ENCODE peak calls at places on chromosomes 7 and 10, in four cellular contexts. F is heart left ventricle, K is breast epithelium, G is upper lobe of left lung. H is an unnamed sample. For H3K4me1, the result is how much of the 10 kb centered on the place peaks cover.

GRCh38 chr10:30587522-30588031 is 42.0 kb downstream of the LYZL2 start:
- DNase-seq in F (peak), K (peak), G (peak), H (peak)

GRCh38 chr7:158120751-158121150 is 466.9 kb downstream of the PTPRN2 start:
- DNase-seq in F (no peak), K (no peak), G (no peak), H (no peak)

GRCh38 chr7:17696422-17696821 is 243.9 kb downstream of the SNX13 start:
- DNase-seq in F (peak), K (peak), G (peak), H (no peak)

GRCh38 chr7:87671-88070 is 104.7 kb upstream of the FAM20C start:
- DNase-seq in F (no peak), K (no peak), G (no peak), H (no peak)

GRCh38 chr7:93958216-93958615 is 36.7 kb downstream of the GNG11 start:
- DNase-seq in F (no peak), K (no peak), G (no peak), H (no peak)

GRCh38 chr10:33478675-33479125 is 144.2 kb upstream of the NRP1 start:
- DNase-seq in F (no peak), K (no peak), G (no peak), H (no peak)

GRCh38 chr7:106678795-106679152 is 17.8 kb upstream of the CCDC71L start:
- DNase-seq in F (peak), K (no peak), G (no peak), H (no peak)

GRCh38 chr10:15391491-15391890 is 20.4 kb upstream of the FAM171A1 start:
- DNase-seq in F (no peak), K (no peak), G (no peak), H (no peak)

GRCh38 chr7:28627263-28627653 is 214.9 kb downstream of the CREB5 start:
- DNase-seq in F (no peak), K (no peak), G (no peak), H (no peak)

GRCh38 chr10:126013489-126014281 is 117.3 kb downstream of the FANK1 start:
- DNase-seq in F (no peak), K (no peak), G (no peak), H (no peak)

DNA sequence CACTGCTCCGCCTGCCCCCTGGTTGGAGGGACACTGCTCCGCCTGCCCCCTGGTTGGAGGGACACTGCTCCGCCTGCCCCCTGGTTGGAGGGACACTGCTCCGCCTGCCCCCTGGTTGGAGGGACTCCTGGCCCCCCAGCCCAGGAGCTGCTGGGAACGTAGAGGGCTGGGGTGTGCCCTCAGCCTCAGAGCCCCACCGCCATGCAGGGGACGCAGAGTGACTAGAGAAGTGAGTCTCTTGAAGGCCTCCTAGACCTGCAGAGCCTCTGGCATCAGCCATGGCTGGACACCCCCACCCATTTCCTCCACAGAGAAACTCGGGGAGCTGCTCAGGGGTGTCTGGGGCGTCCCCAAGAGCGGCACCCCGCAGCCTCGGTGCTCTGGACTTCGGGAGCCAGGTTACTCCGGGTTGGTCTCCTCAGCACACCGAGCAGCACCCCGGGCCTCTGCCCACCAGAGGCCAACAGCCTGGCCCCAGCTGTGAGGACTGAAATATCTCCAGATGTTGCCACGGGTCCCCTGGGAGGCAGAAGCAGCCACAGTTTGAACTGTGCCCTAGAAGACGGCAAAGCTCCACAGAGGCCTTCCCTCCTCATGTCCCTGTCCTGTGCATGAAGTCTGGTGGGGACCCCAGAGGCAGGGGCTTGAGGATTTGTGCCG is 191.9 kb downstream of the ELFN1 start:
- DNase-seq in F (no peak), K (no peak), G (no peak), H (no peak)
- TF ChIP-seq POLR2A in F (no peak), K (no peak), G (no peak), H (no peak)

GRCh38 chr7:37429435-37429791 is 19.3 kb downstream of the ELMO1 start:
- DNase-seq in F (no peak), K (no peak), G (no peak), H (no peak)

GRCh38 chr7:37431413-37431812 is 17.3 kb downstream of the ELMO1 start:
- DNase-seq in F (no peak), K (no peak), G (no peak), H (no peak)

GRCh38 chr7:37430644-37431043 is 18.0 kb downstream of the ELMO1 start:
- DNase-seq in F (no peak), K (no peak), G (no peak), H (no peak)

GRCh38 chr7:37428681-37429434 is 19.8 kb downstream of the ELMO1 start:
- DNase-seq in F (no peak), K (no peak), G (no peak), H (no peak)

DNA sequence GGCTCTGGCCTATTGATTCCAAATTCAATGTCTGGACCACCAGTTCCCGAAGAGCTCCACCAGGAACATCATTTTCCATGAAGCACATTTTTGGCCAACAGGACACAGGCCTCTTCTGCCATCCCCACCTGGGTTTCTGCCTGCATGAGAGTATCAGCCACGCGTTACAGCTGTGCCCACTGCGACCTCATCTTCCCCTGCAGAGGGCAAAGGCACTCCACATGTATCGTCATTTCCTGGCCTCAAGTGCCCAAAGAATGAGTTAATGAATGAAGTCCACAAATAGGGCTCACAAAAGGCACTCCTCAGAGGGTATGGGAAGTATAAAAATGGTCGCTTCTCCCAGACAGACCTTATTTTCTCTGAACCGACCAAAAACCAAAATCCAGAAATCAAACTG is 18.5 kb downstream of the ELMO1 start:
- DNase-seq in F (no peak), K (no peak), G (no peak), H (no peak)
- H3K4me1 ChIP-seq in F (under half), K (under half), G (under half), H (under half)

GRCh38 chr10:27527597-27528295 is 23.6 kb downstream of the RAB18 start:
- DNase-seq in F (no peak), K (no peak), G (no peak), H (no peak)

GRCh38 chr10:27530477-27530876 is 26.4 kb downstream of the RAB18 start:
- DNase-seq in F (no peak), K (no peak), G (no peak), H (no peak)

GRCh38 chr10:27531336-27531847 is 27.3 kb downstream of the RAB18 start:
- DNase-seq in F (no peak), K (no peak), G (no peak), H (no peak)

GRCh38 chr10:27526242-27526641 is 22.1 kb downstream of the RAB18 start:
- DNase-seq in F (no peak), K (no peak), G (no peak), H (no peak)

DNA sequence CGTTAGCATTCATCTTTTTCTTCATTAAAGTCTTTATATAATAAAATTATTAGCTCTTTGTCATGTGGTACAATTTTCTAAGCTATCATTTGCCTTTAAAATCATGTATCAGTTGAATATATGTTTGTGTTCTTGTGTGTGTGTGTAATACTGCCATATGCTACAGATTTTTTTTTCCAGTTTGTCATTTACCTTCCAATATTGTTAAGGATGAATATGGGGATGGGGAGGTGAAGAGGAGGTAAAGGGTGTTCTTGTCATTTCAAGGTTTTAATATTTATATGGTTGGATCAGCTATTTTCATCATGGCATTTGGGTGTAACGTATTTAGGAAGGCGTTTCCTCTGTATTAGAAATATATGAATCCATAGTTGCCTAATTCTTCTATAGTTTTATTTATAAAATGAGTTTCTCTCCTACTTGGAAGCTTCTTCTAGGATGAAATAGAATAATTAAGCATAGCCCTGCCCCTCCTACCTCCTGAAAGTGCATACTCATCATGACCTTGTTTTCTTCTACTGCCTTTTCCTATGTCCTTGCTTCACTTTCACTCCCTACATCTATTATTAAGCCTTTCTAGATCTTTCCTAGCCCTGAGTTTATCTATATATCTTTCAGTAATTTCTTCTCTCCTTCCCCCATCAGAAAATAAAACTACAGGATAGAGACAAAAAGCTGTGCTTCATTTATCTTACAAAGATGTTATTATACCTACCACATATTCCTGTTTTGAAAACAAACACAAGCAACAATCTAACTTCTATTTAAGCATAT is 25.1 kb downstream of the RAB18 start:
- DNase-seq in F (no peak), K (no peak), G (no peak), H (no peak)
- H3K27ac ChIP-seq in F (no peak), K (no peak), G (no peak), H (peak)

DNA sequence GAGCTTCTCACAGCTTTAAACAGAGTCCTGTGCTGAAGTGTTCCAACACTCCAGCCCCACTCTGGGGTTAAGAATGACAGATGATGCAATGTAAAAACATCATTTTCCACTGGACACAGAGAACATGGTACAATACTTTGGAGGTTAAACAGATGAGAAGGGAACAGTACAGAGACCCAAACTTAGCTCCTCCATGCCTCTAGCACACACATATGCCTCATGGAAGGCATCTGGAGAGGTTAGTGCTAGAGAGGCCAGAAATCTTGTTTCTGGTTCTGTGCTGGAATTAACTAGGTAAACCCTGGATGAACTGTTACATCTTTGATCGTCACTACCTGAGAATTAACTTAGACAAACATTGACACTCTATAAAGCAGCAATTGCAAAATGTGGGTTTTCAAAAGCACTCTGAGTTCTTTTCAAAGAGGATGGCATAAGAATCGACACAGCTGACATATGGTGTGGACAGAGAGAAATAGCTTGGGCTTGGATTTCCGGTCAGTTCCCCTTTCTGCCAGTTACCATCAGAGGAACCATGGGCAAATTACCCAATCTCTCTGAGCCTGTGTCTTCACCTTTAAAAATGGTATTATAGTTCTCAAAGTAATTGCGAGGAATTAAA is 81.9 kb downstream of the KCNMA1 start:
- DNase-seq in F (no peak), K (no peak), G (peak), H (no peak)
- TF ChIP-seq POLR2A in F (no peak), K (no peak), G (no peak), H (no peak)

GRCh38 chr7:116214921-116215320 is 4.6 kb downstream of the TES start:
- DNase-seq in F (no peak), K (no peak), G (no peak), H (no peak)
- H3K4me1 ChIP-seq in F (under half), K (under half), G (under half), H (under half)

GRCh38 chr10:95295031-95295755 is 4.4 kb upstream of the PDLIM1 start:
- DNase-seq in F (peak), K (peak), G (peak), H (peak)
- H3K27ac ChIP-seq in F (peak), K (peak), G (peak), H (peak)

H was measured in esophagus squamous epithelium.